ENCODE peak calls at places on chromosomes 7 and 10, in six cellular contexts. D is CD8-positive, alpha-beta memory T cell; J is brain microvascular endothelial cell; L is GM12878; R is MM.1S; I is ureter. Z is an unnamed sample.

GRCh38 chr7:9017251-9017650 is 583.8 kb downstream of the NXPH1 start:
- DNase-seq in D (no peak), J (no peak), L (no peak), R (no peak), I (no peak), Z (no peak)

GRCh38 chr10:22853906-22854447 is 73.9 kb upstream of the ARMC3 start:
- DNase-seq in D (no peak), J (peak), L (no peak), R (no peak), I (no peak), Z (no peak)

GRCh38 chr10:52316005-52316404 is 1.9 kb downstream of the DKK1 start:
- DNase-seq in D (no peak), J (peak), L (no peak), R (no peak), I (no peak), Z (no peak)

GRCh38 chr10:17836917-17837316 is 27.8 kb downstream of the MRC1 start:
- DNase-seq in D (no peak), J (peak), L (no peak), R (no peak), I (no peak), Z (no peak)

GRCh38 chr7:2934984-2935740 is 91.1 kb upstream of the GNA12 start:
- DNase-seq in D (no peak), J (no peak), L (no peak), R (no peak), I (no peak), Z (no peak)

GRCh38 chr10:780536-781524 is 91.4 kb upstream of the DIP2C start:
- DNase-seq in D (no peak), J (no peak), L (no peak), R (no peak), I (no peak), Z (no peak)

GRCh38 chr7:82675396-82675795 is 231.8 kb upstream of the CACNA2D1 start:
- DNase-seq in D (no peak), J (peak), L (no peak), R (no peak), I (no peak), Z (no peak)

GRCh38 chr7:55425141-55425752 is 60.1 kb downstream of the LANCL2 start:
- DNase-seq in D (no peak), J (no peak), L (no peak), R (no peak), I (no peak), Z (no peak)

GRCh38 chr7:22786290-22786932 is 36.2 kb downstream of the TOMM7 start:
- DNase-seq in D (no peak), J (no peak), L (no peak), R (no peak), I (no peak), Z (no peak)

GRCh38 chr7:464712-465461 is 54.8 kb downstream of the PDGFA start:
- DNase-seq in D (no peak), J (no peak), L (no peak), R (no peak), I (no peak), Z (no peak)

GRCh38 chr10:133388973-133389818 is 4.8 kb upstream of the MTG1 start:
- DNase-seq in D (peak), J (no peak), L (peak), R (peak), I (no peak), Z (peak)

GRCh38 chr7:2774935-2775334 is 69.2 kb downstream of the GNA12 start:
- DNase-seq in D (no peak), J (no peak), L (no peak), R (no peak), I (no peak), Z (no peak)

GRCh38 chr10:110680473-110681020 is 36.4 kb downstream of the RBM20 start:
- DNase-seq in D (no peak), J (no peak), L (no peak), R (no peak), I (no peak), Z (no peak)

GRCh38 chr10:12656518-12657142 is 307.3 kb downstream of the CAMK1D start:
- DNase-seq in D (peak), J (peak), L (no peak), R (peak), I (no peak), Z (peak)

GRCh38 chr10:73094249-73094850 is 2.3 kb downstream of the P4HA1 start:
- DNase-seq in D (no peak), J (no peak), L (no peak), R (no peak), I (no peak), Z (no peak)

GRCh38 chr10:121036431-121036830 is 185.3 kb downstream of the WDR11 start:
- DNase-seq in D (no peak), J (no peak), L (no peak), R (no peak), I (no peak), Z (no peak)

GRCh38 chr10:96670786-96671185 is 49.5 kb downstream of the PIK3AP1 start:
- DNase-seq in D (no peak), J (no peak), L (no peak), R (no peak), I (no peak), Z (no peak)